ENCODE peak calls at places on chromosomes 5 and 9, in eight cellular contexts. F is GM18507, I is NCI-H1694 treated with DMSO at 0.1 percent for 48 hours, K is nucleus accumbens, U is natural killer cell, M is NCI-H1417, J is neural progenitor cell, S is hippocampal formation. Y is an unnamed sample.

GRCh38 chr5:164359931-164360290 is 854.5 kb downstream of the MAT2B start:
- DNase-seq in U (no peak), K (no peak), I (no peak), J (no peak), F (no peak), S (no peak), M (no peak), Y (no peak)

GRCh38 chr5:134175874-134176522 is 752 bp downstream of the SKP1 start:
- DNase-seq in I (no peak), J (no peak), K (no peak), F (no peak), M (peak), S (no peak), U (no peak), Y (no peak)

GRCh38 chr9:78559449-78559885 is 262.5 kb downstream of the PSAT1 start:
- DNase-seq in F (no peak), K (no peak), M (no peak), I (no peak), S (no peak), J (no peak), U (no peak), Y (no peak)

GRCh38 chr9:133461975-133462374 is 2.2 kb downstream of the CACFD1 start:
- DNase-seq in J (no peak), S (no peak), K (no peak), F (no peak), U (no peak), M (no peak), I (no peak), Y (no peak)

GRCh38 chr5:139501376-139501775 is 18.8 kb upstream of the STING1 start:
- DNase-seq in S (no peak), I (no peak), K (no peak), F (no peak), U (no peak), J (no peak), M (no peak), Y (no peak)

GRCh38 chr9:94613003-94613402 is 19.4 kb upstream of the FBP2 start:
- DNase-seq in J (no peak), U (no peak), M (no peak), S (no peak), K (no peak), F (no peak), I (no peak), Y (no peak)

GRCh38 chr9:108565651-108566378 is 290.0 kb downstream of the ACTL7B start:
- DNase-seq in F (peak), K (peak), J (peak), I (peak), S (peak), M (peak), U (no peak), Y (peak)

GRCh38 chr5:85538362-85538761 is 1079.4 kb upstream of the COX7C start:
- DNase-seq in M (no peak), F (no peak), K (no peak), U (no peak), J (no peak), I (no peak), S (no peak), Y (no peak)

Y was measured in neuronal stem cell.